ENCODE peak calls at places on chromosomes 13 and 19, in six cellular contexts. O, Q, E, I, Z and Y are unnamed samples.

GRCh38 chr13:32048816-32049215 is 17.2 kb downstream of the FRY start:
- DNase-seq in I (no peak), Z (no peak), Q (no peak), O (no peak), E (no peak), Y (no peak)

GRCh38 chr19:35300340-35300649 is 8.3 kb downstream of the MAG start:
- DNase-seq in O (no peak), I (no peak), Z (no peak), Q (no peak), E (no peak), Y (no peak)

GRCh38 chr19:52993342-52994178 is 20.2 kb upstream of the ERVV-1 start:
- DNase-seq in Z (peak; percentile 70), Q (peak; percentile 86), E (no peak), O (peak; percentile 73), I (peak; percentile 81), Y (peak; percentile 70)

GRCh38 chr13:111484129-111484925 is 163.9 kb downstream of the TEX29 start:
- DNase-seq in I (no peak), E (no peak), O (no peak), Z (no peak), Q (no peak), Y (no peak)

GRCh38 chr13:71522976-71523517 is 344.0 kb downstream of the DACH1 start:
- DNase-seq in Q (no peak), O (no peak), E (no peak), I (no peak), Z (no peak), Y (no peak)

GRCh38 chr13:26557393-26558073 is at the start of gene WASF3:
- DNase-seq in Q (peak; percentile 86), E (peak; percentile 96), Z (peak; percentile 79), I (peak; percentile 93), O (peak; percentile 76), Y (peak; percentile 37)

GRCh38 chr13:54775501-54776191 is 1747.0 kb downstream of the OLFM4 start:
- DNase-seq in O (no peak), E (no peak), Z (no peak), I (no peak), Q (no peak), Y (no peak)

GRCh38 chr13:112619730-112620639 is 32.0 kb upstream of the TUBGCP3 start:
- DNase-seq in O (no peak), Z (no peak), I (no peak), E (no peak), Q (peak; percentile 14), Y (no peak)

GRCh38 chr13:27170521-27171243 is 929 bp downstream of the USP12 start:
- DNase-seq in E (no peak), I (peak; percentile 34), Z (peak; percentile 21), Q (no peak), O (peak; percentile 22), Y (peak; percentile 43)

GRCh38 chr19:55472463-55472862 is 4.0 kb upstream of the ZNF628 start:
- DNase-seq in Q (peak; percentile 52), O (no peak), Z (no peak), I (no peak), E (no peak), Y (no peak)

GRCh38 chr13:96575423-96576320 is 418.6 kb downstream of the OXGR1 start:
- DNase-seq in Z (no peak), E (no peak), O (no peak), I (no peak), Q (no peak), Y (no peak)

GRCh38 chr19:13098291-13099072 is 4.2 kb downstream of the LYL1 start:
- DNase-seq in Q (peak; percentile 63), Z (no peak), E (no peak), I (no peak), O (no peak), Y (peak; percentile 44)

GRCh38 chr19:34310494-34310981 is 54.5 kb upstream of the GPI start:
- DNase-seq in I (no peak), Z (no peak), Q (no peak), O (no peak), E (no peak), Y (no peak)

GRCh38 chr19:58037927-58038687 is 4.3 kb downstream of the ZSCAN1 start:
- DNase-seq in O (no peak), E (no peak), Z (no peak), Q (no peak), I (no peak), Y (no peak)

GRCh38 chr19:37304884-37305255 is 66.0 kb upstream of the ZNF527 start:
- DNase-seq in I (no peak), O (no peak), E (no peak), Z (no peak), Q (no peak), Y (no peak)

DNA sequence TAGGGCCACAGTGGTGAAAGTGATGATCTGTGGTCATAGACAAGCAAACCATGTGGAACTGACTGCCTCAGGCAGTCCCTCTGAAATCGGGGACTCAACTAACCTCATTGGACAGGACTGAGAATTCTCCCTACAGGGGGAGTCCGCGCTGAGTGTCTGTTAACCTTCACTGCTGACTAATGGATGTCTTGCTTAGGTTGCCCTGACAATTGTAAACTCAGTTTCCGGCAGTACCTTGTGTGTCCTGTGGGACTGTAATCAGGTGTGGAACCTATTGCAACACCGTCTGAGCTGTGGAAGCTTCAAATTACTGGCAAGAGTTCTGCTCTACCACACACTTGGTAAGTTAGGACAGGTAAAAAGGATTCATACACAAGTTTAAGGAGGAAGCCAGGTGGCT is 21.8 kb downstream of the ZNF77 start:
- DNase-seq in I (no peak), Q (peak; percentile 20), O (no peak), Z (no peak), E (no peak), Y (no peak)
- TF ChIP-seq CTCF in I (no peak), Q (no peak), O (no peak), Z (no peak), E (no peak), Y (no peak)

GRCh38 chr13:44410328-44410859 is 36.8 kb downstream of the SERP2 start:
- DNase-seq in O (no peak), I (no peak), Z (no peak), Q (no peak), E (no peak), Y (no peak)
- TF ChIP-seq CTCF in O (no peak), I (no peak), Z (no peak), Q (no peak), E (no peak), Y (no peak)

DNA sequence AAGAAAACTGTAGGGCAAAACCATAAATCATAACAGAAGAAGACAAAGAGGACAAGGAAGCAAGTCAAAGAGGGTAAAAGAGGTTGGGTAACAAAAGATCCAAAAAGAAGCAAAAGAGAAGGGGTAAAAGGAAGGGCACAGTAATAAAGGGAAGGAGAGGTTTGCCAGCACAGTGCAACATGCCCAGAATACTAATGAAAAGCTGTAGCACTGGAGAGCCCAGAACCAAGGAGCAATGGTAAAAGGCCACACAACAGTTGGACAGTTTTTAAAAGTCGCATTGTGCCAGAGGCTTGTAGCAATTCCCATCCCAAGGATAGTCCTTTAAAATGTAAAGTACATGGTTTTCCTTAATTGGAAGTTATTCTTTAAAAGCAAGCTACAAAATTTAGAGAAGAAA is 506.5 kb downstream of the PCDH9 start:
- DNase-seq in O (no peak), I (no peak), Q (no peak), Z (no peak), E (no peak), Y (no peak)
- TF ChIP-seq CTCF in O (no peak), I (no peak), Q (no peak), Z (no peak), E (no peak), Y (no peak)

GRCh38 chr19:44752816-44753618 is 4.5 kb downstream of the BCL3 start:
- DNase-seq in E (peak; percentile 97), I (no peak), Q (peak; percentile 98), O (peak; percentile 94), Z (peak; percentile 80), Y (peak; percentile 87)
- TF ChIP-seq CTCF in E (no peak), I (no peak), Q (peak; percentile 12), O (no peak), Z (no peak), Y (no peak)

DNA sequence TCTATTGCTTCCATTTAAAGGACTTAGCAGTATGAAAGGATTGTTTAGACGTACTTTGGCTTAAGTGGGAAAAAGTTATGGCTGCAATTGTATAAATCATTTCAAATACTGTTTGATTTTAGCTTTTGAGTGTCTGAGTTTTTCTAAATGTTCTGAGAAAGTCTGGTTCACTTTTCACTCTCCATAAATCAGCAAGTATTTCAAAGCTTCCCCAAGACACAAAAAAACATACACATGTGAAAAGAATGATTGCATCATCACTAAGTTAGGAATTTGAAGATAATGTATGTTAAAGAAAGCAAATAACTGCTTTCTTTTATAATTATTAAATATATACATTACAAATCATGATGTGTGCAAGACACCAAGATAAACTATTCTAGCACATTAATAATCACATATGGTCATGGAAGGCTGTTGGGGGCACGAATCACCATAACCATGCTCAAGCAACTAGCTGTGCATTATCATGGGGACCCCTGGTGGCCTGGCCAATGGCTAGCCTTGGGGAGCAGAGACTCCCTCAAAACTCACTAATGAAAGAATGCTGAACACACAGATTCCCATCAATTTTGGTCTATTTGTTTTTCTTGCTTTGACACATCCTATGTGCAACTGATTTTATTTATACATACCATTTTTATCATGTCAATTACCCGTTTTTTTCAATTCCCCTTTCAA is 111.1 kb downstream of the MIPEP start:
- DNase-seq in O (no peak), Q (peak; percentile 74), E (no peak), Z (no peak), I (no peak), Y (no peak)
- TF ChIP-seq CTCF in O (peak; percentile 33), Q (peak; percentile 22), E (no peak), Z (no peak), I (no peak), Y (no peak)

GRCh38 chr19:49058592-49058991 is 1.0 kb upstream of the CGB7 start:
- DNase-seq in E (no peak), Z (no peak), O (no peak), I (no peak), Q (peak; percentile 17), Y (no peak)

GRCh38 chr19:49057636-49058234 is at the start of gene CGB7:
- DNase-seq in O (no peak), I (no peak), Z (peak; percentile 54), Q (peak; percentile 48), E (no peak), Y (peak; percentile 37)

GRCh38 chr19:49059056-49059455 is 1.5 kb upstream of the CGB7 start:
- DNase-seq in O (no peak), Q (no peak), E (no peak), I (no peak), Z (no peak), Y (no peak)

GRCh38 chr19:49061000-49061399 is 3.5 kb upstream of the CGB7 start:
- DNase-seq in Z (no peak), I (no peak), O (no peak), Q (no peak), E (no peak), Y (no peak)

DNA sequence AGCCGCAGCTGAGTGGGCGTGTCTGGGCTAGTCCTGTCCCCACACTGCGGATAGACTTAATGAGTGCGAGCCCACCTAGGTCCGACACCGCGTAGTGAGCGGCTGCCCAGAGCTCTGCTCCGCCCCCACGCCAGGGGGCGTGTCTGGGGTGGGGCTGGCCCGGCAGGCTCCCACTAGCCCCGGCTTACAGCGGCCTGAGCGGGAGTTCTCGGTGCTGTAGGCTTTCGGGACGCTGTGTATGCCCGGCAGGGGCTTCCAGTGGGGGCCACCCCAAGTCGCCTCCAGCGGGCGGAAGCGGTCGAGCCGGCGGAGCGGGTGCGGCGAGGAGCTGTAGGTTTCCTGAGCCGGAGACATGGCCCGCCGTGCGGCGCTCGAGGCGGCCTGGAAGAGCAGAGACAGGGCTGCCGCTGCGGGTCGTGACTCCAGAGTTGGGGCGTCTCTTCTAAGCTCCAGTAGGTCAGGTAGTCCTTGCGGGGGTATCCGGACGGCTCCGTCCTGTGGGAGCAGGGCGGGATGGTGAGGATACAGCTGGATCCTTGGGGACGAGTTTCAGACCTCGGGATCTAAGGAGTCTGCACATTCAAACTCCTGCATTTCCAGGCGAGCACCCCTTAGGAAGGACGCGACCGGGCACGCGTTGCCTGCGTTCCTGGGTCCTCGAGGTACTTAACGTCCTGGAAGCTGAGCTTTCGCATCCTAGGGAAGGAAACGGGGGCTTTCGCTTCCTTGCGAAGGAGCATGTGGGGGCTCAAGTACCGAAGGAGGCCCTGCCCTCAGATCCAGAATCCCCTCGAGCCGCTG is 1.2 kb downstream of the CGB7 start:
- DNase-seq in Q (peak; percentile 38), E (peak; percentile 41), O (peak; percentile 84), Z (peak; percentile 10), I (no peak), Y (peak; percentile 72)
- TF ChIP-seq CTCF in Q (peak; percentile 56), E (peak; percentile 11), O (peak; percentile 9), Z (peak; percentile 30), I (peak; percentile 17), Y (no peak)